ENCODE peak calls at places on chromosomes 16 and 17, in five cellular contexts. I, F, A, D and C are unnamed samples.

GRCh38 chr17:40106760-40107265 is 6.4 kb upstream of the NR1D1 start:
- DNase-seq in I (no peak), F (no peak), A (no peak), D (no peak), C (no peak)

GRCh38 chr17:18987230-18987610 is 17.3 kb downstream of the FAM83G start:
- DNase-seq in I (no peak), F (no peak), A (no peak), D (no peak), C (no peak)

GRCh38 chr16:20966746-20967145 is 66.2 kb downstream of the LYRM1 start:
- DNase-seq in I (no peak), F (no peak), A (no peak), D (no peak), C (no peak)

GRCh38 chr17:1649844-1650409 is at the start of gene RILP:
- DNase-seq in I (no peak), F (no peak), A (no peak), D (peak; percentile 91), C (no peak)

GRCh38 chr17:68288375-68288774 is 2.6 kb downstream of the SLC16A6 start:
- DNase-seq in I (no peak), F (no peak), A (peak; percentile 43), D (no peak), C (no peak)

GRCh38 chr17:77887110-77887463 is 71.4 kb upstream of the TNRC6C start:
- DNase-seq in I (no peak), F (no peak), A (no peak), D (no peak), C (no peak)

GRCh38 chr17:76074390-76075363 is at the start of gene GALR2:
- DNase-seq in I (no peak), F (no peak), A (no peak), D (no peak), C (no peak)

GRCh38 chr17:78128616-78129384 is at the start of gene TMC6:
- DNase-seq in I (no peak), F (peak; percentile 48), A (no peak), D (no peak), C (peak; percentile 63)

GRCh38 chr17:57604771-57605733 is 140.0 kb downstream of the CCDC182 start:
- DNase-seq in I (no peak), F (no peak), A (no peak), D (peak; percentile 68), C (no peak)

GRCh38 chr17:76473541-76473985 is 6.2 kb downstream of the AANAT start:
- DNase-seq in I (no peak), F (no peak), A (no peak), D (no peak), C (peak; percentile 66)

GRCh38 chr17:45382982-45383381 is 49.7 kb downstream of the ARHGAP27 start:
- DNase-seq in I (no peak), F (no peak), A (no peak), D (no peak), C (no peak)